ENCODE peak calls at places on chromosomes 2 and 18, in seven cellular contexts. B, P, Z, R, K, A and D are unnamed samples.

GRCh38 chr2:43110442-43110871 is 115.9 kb downstream of the ZFP36L2 start:
- DNase-seq in B (no peak), Z (no peak), R (no peak), P (no peak), A (peak; percentile 32), K (no peak), D (no peak)

GRCh38 chr18:40357536-40357935 is 1597.5 kb upstream of the PIK3C3 start:
- DNase-seq in A (no peak), P (no peak), K (no peak), B (no peak), Z (no peak), R (no peak), D (no peak)

GRCh38 chr2:239531456-239532304 is 130.9 kb upstream of the HDAC4 start:
- DNase-seq in A (peak; percentile 67), P (peak; percentile 74), Z (no peak), K (no peak), R (no peak), B (no peak), D (peak; percentile 67)

GRCh38 chr2:172357442-172357841 is 69.9 kb upstream of the ITGA6 start:
- DNase-seq in R (no peak), Z (no peak), P (no peak), A (no peak), K (no peak), B (no peak), D (no peak)

GRCh38 chr2:220575963-220576362 is 948.5 kb downstream of the SLC4A3 start:
- DNase-seq in K (no peak), B (no peak), P (no peak), A (no peak), Z (no peak), R (no peak), D (no peak)

GRCh38 chr2:71802556-71802955 is 345.1 kb downstream of the CYP26B1 start:
- DNase-seq in R (no peak), A (no peak), P (peak; percentile 14), K (no peak), Z (no peak), B (no peak), D (no peak)

GRCh38 chr2:54482725-54483124 is 26.6 kb downstream of the SPTBN1 start:
- DNase-seq in B (no peak), R (peak; percentile 78), A (peak; percentile 18), K (peak; percentile 73), P (no peak), Z (no peak), D (no peak)

GRCh38 chr2:37625781-37626548 is 45.5 kb downstream of the CDC42EP3 start:
- DNase-seq in A (no peak), P (peak; percentile 89), Z (no peak), R (no peak), K (no peak), B (no peak), D (no peak)

GRCh38 chr2:11389048-11389413 is 44.6 kb upstream of the ROCK2 start:
- DNase-seq in Z (no peak), K (no peak), A (no peak), B (no peak), R (no peak), P (no peak), D (no peak)

GRCh38 chr2:74815955-74816354 is 18.0 kb upstream of the HK2 start:
- DNase-seq in K (no peak), B (no peak), P (no peak), Z (no peak), A (no peak), R (no peak), D (no peak)

GRCh38 chr18:31302991-31303390 is 15.0 kb upstream of the DSG1 start:
- DNase-seq in B (no peak), P (no peak), R (no peak), K (no peak), Z (no peak), A (no peak), D (no peak)

GRCh38 chr2:235937092-235937491 is 231.1 kb downstream of the GBX2 start:
- DNase-seq in B (no peak), Z (no peak), R (no peak), A (no peak), P (no peak), K (no peak), D (peak; percentile 57)

GRCh38 chr18:9249254-9249653 is 85.3 kb upstream of the TWSG1 start:
- DNase-seq in A (no peak), P (no peak), K (no peak), R (no peak), B (no peak), Z (no peak), D (no peak)

GRCh38 chr2:39370101-39370500 is 67.0 kb downstream of the MAP4K3 start:
- DNase-seq in K (no peak), P (no peak), Z (no peak), A (no peak), B (no peak), R (no peak), D (no peak)

GRCh38 chr18:29034113-29034856 is 857.4 kb upstream of the CDH2 start:
- DNase-seq in B (no peak), P (no peak), A (no peak), Z (no peak), K (no peak), R (no peak), D (no peak)

GRCh38 chr2:177342736-177343135 is 49.8 kb upstream of the AGPS start:
- DNase-seq in A (no peak), K (no peak), P (no peak), B (no peak), R (no peak), Z (no peak), D (no peak)

GRCh38 chr2:178211943-178212342 is 17.6 kb downstream of the OSBPL6 start:
- DNase-seq in K (peak; percentile 77), B (peak; percentile 38), P (no peak), R (no peak), A (peak; percentile 73), Z (no peak), D (peak; percentile 71)

GRCh38 chr2:23622966-23623665 is 238.1 kb downstream of the KLHL29 start:
- DNase-seq in P (peak; percentile 56), B (no peak), Z (no peak), R (no peak), K (no peak), A (no peak), D (no peak)

GRCh38 chr18:45658756-45659155 is 43.5 kb downstream of the SLC14A2 start:
- DNase-seq in P (no peak), Z (no peak), A (no peak), K (no peak), B (no peak), R (no peak), D (no peak)

GRCh38 chr2:73907840-73908452 is 15.1 kb downstream of the ACTG2 start:
- DNase-seq in B (peak; percentile 56), Z (no peak), A (no peak), K (peak; percentile 58), R (no peak), P (no peak), D (peak; percentile 72)

GRCh38 chr18:58671122-58671940 is at the start of gene MALT1:
- DNase-seq in A (peak; percentile 92), Z (peak; percentile 96), R (peak; percentile 97), B (peak; percentile 96), K (peak; percentile 95), P (peak; percentile 99), D (peak; percentile 98)

GRCh38 chr2:96336873-96337272 is 1.3 kb downstream of the NCAPH start:
- DNase-seq in B (no peak), R (no peak), A (no peak), K (no peak), Z (no peak), P (no peak), D (no peak)
- H3K4me3 ChIP-seq in B (peak overlapping the region; percentile 81), R (no peak overlapping the region), A (peak overlapping the region; percentile 70), K (no peak overlapping the region), Z (no peak overlapping the region), P (no peak overlapping the region), D (no peak overlapping the region)

DNA sequence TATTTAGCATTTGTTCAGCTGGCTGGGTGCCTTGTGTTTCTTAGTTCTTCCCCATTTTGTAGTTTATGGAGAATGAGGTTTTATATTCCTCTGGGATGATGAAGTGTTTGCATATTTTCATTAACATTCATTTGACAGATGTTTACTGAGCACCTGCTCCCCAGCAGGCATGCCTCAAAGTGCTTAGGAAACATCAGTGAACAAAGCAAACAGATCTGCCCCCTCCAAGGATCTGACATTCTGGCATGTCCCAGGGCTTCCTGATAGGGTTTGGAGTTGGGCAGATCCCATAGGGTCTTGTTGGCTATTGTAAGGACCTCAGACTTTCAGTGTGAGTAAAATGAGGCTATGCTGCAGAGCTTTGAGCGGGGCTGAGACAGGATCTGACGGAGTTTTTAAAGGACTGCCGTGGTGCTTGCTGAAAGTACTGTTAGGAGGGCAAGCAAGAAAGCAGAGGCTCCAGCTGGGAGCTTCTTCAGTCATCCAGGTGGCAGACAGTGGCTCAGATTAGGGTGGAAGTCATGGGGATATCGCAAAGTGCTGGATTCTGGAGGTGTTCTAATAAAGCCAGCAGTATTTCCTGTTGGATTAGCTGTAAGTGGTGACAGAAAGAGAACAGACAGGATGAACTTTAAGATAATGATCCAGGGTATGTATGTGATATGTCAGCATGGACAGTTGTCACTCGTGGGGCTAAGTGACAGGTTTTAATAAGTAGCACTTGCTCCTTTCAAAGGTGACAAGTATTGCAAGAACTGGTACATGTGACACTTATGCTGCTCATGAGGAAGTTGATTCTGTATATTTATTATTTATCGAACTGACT is 11.3 kb upstream of the IAH1 start:
- DNase-seq in B (peak; percentile 63), R (no peak), A (no peak), K (no peak), P (no peak), Z (no peak), D (no peak)
- H3K36me3 ChIP-seq in B (peaks cover 48% of the 10 kb centered on the region), R (peaks cover 42% of the 10 kb centered on the region), A (peaks cover 18% of the 10 kb centered on the region), K (peaks cover 5% of the 10 kb centered on the region), P (peaks cover 15% of the 10 kb centered on the region), Z (no peaks in the 10 kb centered on the region), D (peaks cover 9% of the 10 kb centered on the region)

GRCh38 chr2:60267122-60267521 is 286.3 kb downstream of the BCL11A start:
- DNase-seq in B (no peak), R (no peak), A (no peak), P (no peak), Z (no peak), K (no peak), D (no peak)
- H3K4me3 ChIP-seq in B (no peak overlapping the region), R (no peak overlapping the region), A (no peak overlapping the region), P (no peak overlapping the region), Z (no peak overlapping the region), K (no peak overlapping the region), D (no peak overlapping the region)

GRCh38 chr2:45708501-45708900 is 57.0 kb downstream of the PRKCE start:
- DNase-seq in B (no peak), R (no peak), A (no peak), K (no peak), Z (no peak), P (no peak), D (no peak)

GRCh38 chr2:45706028-45706427 is 54.6 kb downstream of the PRKCE start:
- DNase-seq in Z (no peak), K (no peak), R (no peak), A (no peak), B (no peak), P (no peak), D (no peak)

GRCh38 chr2:45705233-45705632 is 53.8 kb downstream of the PRKCE start:
- DNase-seq in K (no peak), B (no peak), R (no peak), Z (no peak), P (no peak), A (no peak), D (no peak)

GRCh38 chr2:45707661-45708060 is 56.2 kb downstream of the PRKCE start:
- DNase-seq in A (no peak), Z (no peak), B (no peak), R (no peak), P (no peak), K (no peak), D (no peak)

DNA sequence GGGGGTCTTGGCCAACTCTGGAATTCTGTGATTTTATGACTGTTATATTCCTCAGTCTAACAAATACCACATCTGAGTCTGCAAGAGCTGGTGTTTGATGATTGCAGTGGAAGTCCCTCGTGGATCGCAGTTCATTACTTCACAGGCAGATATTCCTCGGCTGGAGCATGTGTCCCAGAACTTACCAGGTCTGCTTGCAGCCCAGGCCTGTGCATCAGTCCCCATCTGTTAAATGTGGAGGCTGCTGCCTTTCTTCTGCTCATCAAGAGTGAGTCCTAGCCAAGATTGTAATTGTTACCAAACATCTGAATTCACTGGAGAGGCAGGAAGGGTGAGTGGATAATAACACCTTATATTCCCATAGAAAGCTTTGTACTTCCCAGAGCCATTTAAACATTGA is 55.6 kb downstream of the PRKCE start:
- DNase-seq in B (no peak), R (no peak), K (no peak), Z (no peak), A (no peak), P (no peak), D (no peak)
- H3K36me3 ChIP-seq in B (no peaks in the 10 kb centered on the region), R (no peaks in the 10 kb centered on the region), K (no peaks in the 10 kb centered on the region), Z (no peaks in the 10 kb centered on the region), A (no peaks in the 10 kb centered on the region), P (no peaks in the 10 kb centered on the region), D (no peaks in the 10 kb centered on the region)